ENCODE peak calls at places on chromosomes 1 and 21, in six cellular contexts. One of them, this sample, is unnamed.
A peak's percentile ranks its signal among the peaks of the same experiment; 100 is the strongest.

GRCh38 chr1:101448018-101448417 is 211.2 kb downstream of the S1PR1 start:
- DNase-seq in CD8-positive, alpha-beta T cell: no peak
- DNase-seq in GM23338: no peak
- DNase-seq in HFFc6: no peak
- DNase-seq in esophagus muscularis mucosa: no peak
- DNase-seq in heart left ventricle: no peak
- DNase-seq in this sample: no peak

GRCh38 chr1:89894210-89894668 is 73.4 kb downstream of the LRRC8D start:
- DNase-seq in CD8-positive, alpha-beta T cell: no peak
- DNase-seq in GM23338: no peak
- DNase-seq in HFFc6: peak; percentile 82
- DNase-seq in esophagus muscularis mucosa: no peak
- DNase-seq in heart left ventricle: no peak
- DNase-seq in this sample: no peak

GRCh38 chr1:30657131-30658013 is 66.0 kb downstream of the MATN1 start:
- DNase-seq in CD8-positive, alpha-beta T cell: no peak
- DNase-seq in GM23338: no peak
- DNase-seq in HFFc6: no peak
- DNase-seq in esophagus muscularis mucosa: no peak
- DNase-seq in heart left ventricle: no peak
- DNase-seq in this sample: no peak

GRCh38 chr1:9714257-9714718 is 62.8 kb downstream of the PIK3CD start:
- DNase-seq in CD8-positive, alpha-beta T cell: peak; percentile 55
- DNase-seq in GM23338: peak; percentile 96
- DNase-seq in HFFc6: no peak
- DNase-seq in esophagus muscularis mucosa: no peak
- DNase-seq in heart left ventricle: no peak
- DNase-seq in this sample: no peak

GRCh38 chr21:34807146-34807880 is 138.5 kb downstream of the CLIC6 start:
- DNase-seq in CD8-positive, alpha-beta T cell: peak; percentile 67
- DNase-seq in GM23338: no peak
- DNase-seq in HFFc6: peak; percentile 93
- DNase-seq in esophagus muscularis mucosa: no peak
- DNase-seq in heart left ventricle: no peak
- DNase-seq in this sample: no peak

GRCh38 chr1:226529891-226530290 is 18.7 kb upstream of the STUM start:
- DNase-seq in CD8-positive, alpha-beta T cell: no peak
- DNase-seq in GM23338: no peak
- DNase-seq in HFFc6: no peak
- DNase-seq in esophagus muscularis mucosa: no peak
- DNase-seq in heart left ventricle: no peak
- DNase-seq in this sample: no peak

GRCh38 chr1:163069142-163069541 is at the start of gene RGS4:
- DNase-seq in CD8-positive, alpha-beta T cell: no peak
- DNase-seq in GM23338: peak; percentile 95
- DNase-seq in HFFc6: peak; percentile 98
- DNase-seq in esophagus muscularis mucosa: no peak
- DNase-seq in heart left ventricle: peak; percentile 70
- DNase-seq in this sample: peak; percentile 72

GRCh38 chr21:35796834-35797233 is 263.5 kb downstream of the SETD4 start:
- DNase-seq in CD8-positive, alpha-beta T cell: no peak
- DNase-seq in GM23338: no peak
- DNase-seq in HFFc6: no peak
- DNase-seq in esophagus muscularis mucosa: no peak
- DNase-seq in heart left ventricle: no peak
- DNase-seq in this sample: no peak

GRCh38 chr1:215181518-215181917 is 99.0 kb downstream of the KCNK2 start:
- DNase-seq in CD8-positive, alpha-beta T cell: no peak
- DNase-seq in GM23338: peak; percentile 30
- DNase-seq in HFFc6: no peak
- DNase-seq in esophagus muscularis mucosa: no peak
- DNase-seq in heart left ventricle: no peak
- DNase-seq in this sample: no peak
- TF ChIP-seq CTCF in CD8-positive, alpha-beta T cell: no peak
- TF ChIP-seq CTCF in GM23338: peak; percentile 32
- TF ChIP-seq CTCF in HFFc6: no peak
- TF ChIP-seq CTCF in esophagus muscularis mucosa: no peak
- TF ChIP-seq CTCF in heart left ventricle: no peak
- TF ChIP-seq CTCF in this sample: no peak

GRCh38 chr1:209884665-209885117 is 53.3 kb upstream of the SYT14 start:
- DNase-seq in CD8-positive, alpha-beta T cell: peak; percentile 32
- DNase-seq in GM23338: no peak
- DNase-seq in HFFc6: peak; percentile 97
- DNase-seq in esophagus muscularis mucosa: no peak
- DNase-seq in heart left ventricle: no peak
- DNase-seq in this sample: peak; percentile 47

GRCh38 chr1:209885403-209886218 is 52.4 kb upstream of the SYT14 start:
- DNase-seq in CD8-positive, alpha-beta T cell: no peak
- DNase-seq in GM23338: no peak
- DNase-seq in HFFc6: no peak
- DNase-seq in esophagus muscularis mucosa: no peak
- DNase-seq in heart left ventricle: no peak
- DNase-seq in this sample: no peak

GRCh38 chr1:209884249-209884648 is 53.8 kb upstream of the SYT14 start:
- DNase-seq in CD8-positive, alpha-beta T cell: no peak
- DNase-seq in GM23338: no peak
- DNase-seq in HFFc6: peak; percentile 38
- DNase-seq in esophagus muscularis mucosa: no peak
- DNase-seq in heart left ventricle: no peak
- DNase-seq in this sample: no peak

GRCh38 chr1:209883341-209883971 is 54.6 kb upstream of the SYT14 start:
- DNase-seq in CD8-positive, alpha-beta T cell: no peak
- DNase-seq in GM23338: no peak
- DNase-seq in HFFc6: peak; percentile 80
- DNase-seq in esophagus muscularis mucosa: peak; percentile 3
- DNase-seq in heart left ventricle: no peak
- DNase-seq in this sample: no peak

DNA sequence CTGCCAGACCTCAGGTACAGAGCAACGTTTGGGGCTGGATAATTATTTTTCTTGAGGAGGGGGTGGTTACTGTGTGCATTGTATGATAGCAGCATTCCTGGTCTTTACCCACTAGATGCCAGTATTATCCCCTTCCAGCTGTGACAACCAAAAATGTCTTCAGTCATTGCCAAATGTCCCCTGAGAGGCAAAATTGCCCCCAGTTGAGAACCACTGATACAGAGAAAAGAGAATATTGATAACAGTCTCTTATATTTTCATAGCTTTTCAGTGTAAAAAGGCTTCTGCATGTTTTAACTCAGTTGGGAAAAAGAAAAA is 51.8 kb upstream of the SYT14 start:
- DNase-seq in CD8-positive, alpha-beta T cell: no peak
- DNase-seq in GM23338: no peak
- DNase-seq in HFFc6: no peak
- DNase-seq in esophagus muscularis mucosa: no peak
- DNase-seq in heart left ventricle: no peak
- DNase-seq in this sample: no peak
- TF ChIP-seq CTCF in CD8-positive, alpha-beta T cell: no peak
- TF ChIP-seq CTCF in GM23338: peak; percentile 14
- TF ChIP-seq CTCF in HFFc6: peak; percentile 55
- TF ChIP-seq CTCF in esophagus muscularis mucosa: no peak
- TF ChIP-seq CTCF in heart left ventricle: no peak
- TF ChIP-seq CTCF in this sample: no peak

DNA sequence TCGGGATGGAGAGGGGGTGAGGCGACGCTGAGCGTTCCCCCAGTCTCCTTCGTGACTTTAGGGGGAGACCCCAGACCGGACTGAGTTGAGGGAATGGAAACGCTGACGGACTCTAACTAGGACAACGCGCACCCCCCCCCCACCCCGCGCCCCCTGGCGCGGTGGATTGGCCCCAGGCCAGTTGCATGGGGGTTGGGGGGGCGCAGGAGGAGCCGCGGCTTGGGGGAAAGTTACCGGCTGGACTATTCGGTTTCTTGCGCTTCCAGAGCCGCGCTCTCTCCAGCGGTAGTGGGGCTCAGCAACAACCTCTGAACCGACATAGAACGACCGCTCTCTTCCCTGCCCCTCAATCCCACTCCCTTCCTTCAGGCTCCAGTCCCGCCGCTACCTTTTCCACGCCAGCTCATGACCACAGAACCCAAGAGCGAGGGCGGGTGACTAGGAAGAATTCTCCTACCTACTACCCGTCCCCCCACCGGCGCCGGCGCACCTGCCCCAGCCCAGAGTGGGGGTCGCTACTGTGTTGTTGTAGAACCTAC is 694 bp downstream of the ZBTB7B start:
- DNase-seq in CD8-positive, alpha-beta T cell: no peak
- DNase-seq in GM23338: peak; percentile 59
- DNase-seq in HFFc6: no peak
- DNase-seq in esophagus muscularis mucosa: no peak
- DNase-seq in heart left ventricle: no peak
- DNase-seq in this sample: no peak
- TF ChIP-seq CTCF in CD8-positive, alpha-beta T cell: no peak
- TF ChIP-seq CTCF in GM23338: no peak
- TF ChIP-seq CTCF in HFFc6: no peak
- TF ChIP-seq CTCF in esophagus muscularis mucosa: no peak
- TF ChIP-seq CTCF in heart left ventricle: no peak
- TF ChIP-seq CTCF in this sample: no peak

DNA sequence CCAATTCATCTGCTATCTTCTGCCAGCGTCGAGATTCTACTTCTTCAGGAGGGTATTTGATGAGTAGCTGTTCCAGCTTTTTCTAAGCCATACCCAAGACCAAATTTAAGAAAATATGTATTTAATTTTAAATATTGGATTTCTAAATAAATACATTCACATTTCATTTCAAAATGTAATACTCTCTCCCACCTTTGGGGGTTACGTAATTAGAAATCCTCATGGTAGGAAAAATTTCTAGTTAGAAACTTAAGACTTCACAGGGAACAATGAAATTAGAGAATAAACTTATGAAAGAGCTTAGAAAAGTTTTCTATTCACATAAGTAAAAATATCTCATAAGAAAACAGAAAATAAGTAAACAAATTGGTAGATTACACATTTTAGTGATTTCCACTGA is 102.9 kb downstream of the ZZZ3 start:
- DNase-seq in CD8-positive, alpha-beta T cell: no peak
- DNase-seq in GM23338: peak; percentile 16
- DNase-seq in HFFc6: no peak
- DNase-seq in esophagus muscularis mucosa: no peak
- DNase-seq in heart left ventricle: no peak
- DNase-seq in this sample: no peak
- TF ChIP-seq CTCF in CD8-positive, alpha-beta T cell: no peak
- TF ChIP-seq CTCF in GM23338: no peak
- TF ChIP-seq CTCF in HFFc6: peak; percentile 50
- TF ChIP-seq CTCF in esophagus muscularis mucosa: no peak
- TF ChIP-seq CTCF in heart left ventricle: no peak
- TF ChIP-seq CTCF in this sample: peak; percentile 56

DNA sequence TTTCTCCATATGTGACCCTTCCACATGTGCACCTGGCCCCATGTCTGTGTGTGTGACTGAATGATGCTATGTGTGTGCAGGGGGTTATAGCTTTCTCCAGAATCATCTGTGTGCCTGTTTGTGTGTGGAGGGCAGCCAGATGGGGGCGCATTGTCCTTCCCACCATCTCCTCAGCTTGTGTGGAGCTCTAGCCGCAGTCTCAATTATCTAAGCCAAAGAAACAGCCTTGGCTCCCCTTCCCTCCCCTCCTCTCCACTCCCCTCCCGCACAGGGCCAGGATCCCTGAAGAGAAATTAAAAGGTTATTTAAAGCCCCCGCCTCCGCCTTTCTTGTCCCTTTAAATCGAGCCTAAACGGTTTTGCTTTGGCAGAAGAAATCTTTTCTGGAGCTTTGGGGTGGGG is 1.8 kb upstream of the DMBX1 start:
- DNase-seq in CD8-positive, alpha-beta T cell: no peak
- DNase-seq in GM23338: peak; percentile 83
- DNase-seq in HFFc6: no peak
- DNase-seq in esophagus muscularis mucosa: no peak
- DNase-seq in heart left ventricle: no peak
- DNase-seq in this sample: peak; percentile 47
- TF ChIP-seq CTCF in CD8-positive, alpha-beta T cell: no peak
- TF ChIP-seq CTCF in GM23338: peak; percentile 66
- TF ChIP-seq CTCF in HFFc6: peak; percentile 39
- TF ChIP-seq CTCF in esophagus muscularis mucosa: no peak
- TF ChIP-seq CTCF in heart left ventricle: no peak
- TF ChIP-seq CTCF in this sample: no peak

DNA sequence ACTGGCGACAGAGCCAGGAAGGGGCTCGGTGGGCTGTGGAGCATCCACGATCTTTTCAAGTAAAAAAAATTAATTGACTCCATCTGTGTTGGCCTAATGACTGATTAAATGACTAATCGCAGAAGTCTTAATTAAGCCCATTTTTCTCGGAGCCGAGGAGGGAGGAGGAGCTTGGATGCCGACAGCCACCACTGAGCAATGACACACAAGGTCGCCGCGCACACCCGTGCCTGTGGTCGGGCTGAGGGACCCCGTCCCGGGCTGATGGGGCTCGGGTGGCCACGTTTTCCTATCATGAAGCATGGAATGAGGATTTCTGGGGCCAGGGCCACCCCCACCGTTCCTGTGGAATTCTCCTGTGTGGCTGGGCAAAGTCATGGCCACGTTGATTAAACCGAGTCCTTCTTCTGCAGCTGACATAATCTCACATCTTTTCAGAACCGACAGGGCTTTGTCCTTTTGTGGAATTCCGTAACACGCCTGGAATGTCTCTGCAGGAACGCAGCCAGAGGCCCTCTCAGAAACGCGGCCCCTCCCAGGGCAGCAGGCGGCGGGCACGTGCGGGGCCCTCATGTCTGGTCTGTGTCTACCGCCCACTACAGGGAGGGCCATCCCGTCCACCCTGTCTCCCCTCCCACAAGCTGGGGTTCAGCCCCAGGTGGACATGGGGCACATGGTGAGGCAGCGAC is 60.7 kb downstream of the MORN1 start:
- DNase-seq in CD8-positive, alpha-beta T cell: no peak
- DNase-seq in GM23338: no peak
- DNase-seq in HFFc6: peak; percentile 85
- DNase-seq in esophagus muscularis mucosa: no peak
- DNase-seq in heart left ventricle: peak; percentile 56
- DNase-seq in this sample: no peak
- TF ChIP-seq CTCF in CD8-positive, alpha-beta T cell: no peak
- TF ChIP-seq CTCF in GM23338: no peak
- TF ChIP-seq CTCF in HFFc6: peak; percentile 47
- TF ChIP-seq CTCF in esophagus muscularis mucosa: peak; percentile 33
- TF ChIP-seq CTCF in heart left ventricle: no peak
- TF ChIP-seq CTCF in this sample: no peak